ENCODE peak calls at places on chromosomes 6 and 20, in seven cellular contexts. J is hippocampal formation; K is activated CD4-positive, alpha-beta T cell treated with anti-CD3 and anti-CD28 coated beads for 1 hour; W is G401; E is lower leg skin; R is fibroblast of lung; M is ELR. V is an unnamed sample.

GRCh38 chr20:54605319-54605718 is 129.9 kb downstream of the DOK5 start:
- DNase-seq in J (no peak), K (no peak), W (no peak), E (no peak), R (no peak), M (no peak), V (no peak)

GRCh38 chr6:52161689-52162438 is 24.3 kb upstream of the IL17A start:
- DNase-seq in J (no peak), K (no peak), W (no peak), E (no peak), R (no peak), M (no peak), V (no peak)

GRCh38 chr20:63005862-63006564 is 751 bp downstream of the BHLHE23 start:
- DNase-seq in J (no peak), K (no peak), W (no peak), E (no peak), R (peak), M (no peak), V (no peak)

GRCh38 chr20:32449890-32450401 is 91.8 kb downstream of the ASXL1 start:
- DNase-seq in J (no peak), K (no peak), W (no peak), E (no peak), R (no peak), M (peak), V (no peak)

GRCh38 chr6:36372088-36372487 is 15.4 kb downstream of the ETV7 start:
- DNase-seq in J (no peak), K (no peak), W (no peak), E (no peak), R (no peak), M (no peak), V (no peak)

GRCh38 chr20:8656335-8656734 is 412.6 kb upstream of the PLCB4 start:
- DNase-seq in J (no peak), K (no peak), W (no peak), E (no peak), R (no peak), M (peak), V (no peak)

GRCh38 chr6:137342607-137343186 is 123.5 kb upstream of the IFNGR1 start:
- DNase-seq in J (no peak), K (no peak), W (no peak), E (no peak), R (peak), M (no peak), V (no peak)

GRCh38 chr20:44138859-44139258 is 48.1 kb downstream of the JPH2 start:
- DNase-seq in J (no peak), K (no peak), W (no peak), E (no peak), R (no peak), M (no peak), V (no peak)

GRCh38 chr6:106473807-106474206 is 113.3 kb downstream of the CRYBG1 start:
- DNase-seq in J (no peak), K (no peak), W (no peak), E (no peak), R (peak), M (peak), V (no peak)

GRCh38 chr6:11899645-11900044 is 112.5 kb upstream of the HIVEP1 start:
- DNase-seq in J (no peak), K (no peak), W (no peak), E (no peak), R (no peak), M (no peak), V (no peak)

GRCh38 chr20:32050851-32051556 is 1.0 kb upstream of the HCK start:
- DNase-seq in J (no peak), K (no peak), W (no peak), E (peak), R (no peak), M (no peak), V (no peak)

GRCh38 chr20:60008130-60008808 is 50.0 kb downstream of the CDH26 start:
- DNase-seq in J (no peak), K (no peak), W (no peak), E (no peak), R (no peak), M (no peak), V (no peak)

GRCh38 chr20:20085812-20086211 is 33.5 kb downstream of the CFAP61 start:
- DNase-seq in J (no peak), K (no peak), W (peak), E (peak), R (no peak), M (no peak), V (no peak)

GRCh38 chr6:16470502-16471221 is 232.3 kb downstream of the GMPR start:
- DNase-seq in J (no peak), K (no peak), W (no peak), E (no peak), R (no peak), M (no peak), V (no peak)

GRCh38 chr20:53707341-53708102 is 113.9 kb upstream of the ZNF217 start:
- DNase-seq in J (no peak), K (no peak), W (no peak), E (no peak), R (peak), M (peak), V (no peak)